ENCODE peak calls at places on chromosomes 16 and 17, in four cellular contexts. I, Q, O and M are unnamed samples.

GRCh38 chr17:76151896-76152454 is 10.9 kb upstream of the FOXJ1 start:
- DNase-seq in Q (no peak), O (no peak), I (no peak), M (no peak)

GRCh38 chr17:48729335-48730239 is 1.0 kb upstream of the HOXB13 start:
- DNase-seq in I (peak; percentile 56), Q (no peak), O (no peak), M (no peak)

GRCh38 chr17:50608700-50609375 is 25.8 kb upstream of the ABCC3 start:
- DNase-seq in Q (no peak), O (no peak), I (no peak), M (no peak)

GRCh38 chr17:18980682-18981384 is 23.7 kb downstream of the FAM83G start:
- DNase-seq in O (peak; percentile 31), I (no peak), Q (no peak), M (no peak)

GRCh38 chr16:77273815-77274214 is 74.6 kb downstream of the SYCE1L start:
- DNase-seq in I (no peak), O (no peak), Q (no peak), M (no peak)

GRCh38 chr17:1907216-1907631 is 77.4 kb downstream of the RPA1 start:
- DNase-seq in O (no peak), I (no peak), Q (peak; percentile 30), M (no peak)

GRCh38 chr16:54937673-54938350 is 7.1 kb downstream of the IRX5 start:
- DNase-seq in I (no peak), O (no peak), Q (no peak), M (no peak)

GRCh38 chr17:73991260-73991659 is 212.2 kb upstream of the RPL38 start:
- DNase-seq in O (no peak), Q (no peak), I (no peak), M (no peak)

GRCh38 chr17:6940186-6940649 is 55.6 kb upstream of the ALOX12 start:
- DNase-seq in O (no peak), I (peak; percentile 68), Q (no peak), M (no peak)

GRCh38 chr17:35715416-35715815 is 16.0 kb upstream of the RASL10B start:
- DNase-seq in O (peak; percentile 69), Q (no peak), I (no peak), M (no peak)

GRCh38 chr17:78532922-78533640 is 44.1 kb downstream of the DNAH17 start:
- DNase-seq in I (no peak), Q (no peak), O (no peak), M (no peak)

GRCh38 chr16:72270531-72270930 is 98.6 kb upstream of the PMFBP1 start:
- DNase-seq in Q (no peak), I (no peak), O (no peak), M (no peak)

GRCh38 chr16:3348547-3349167 is 7.0 kb upstream of the OR2C1 start:
- DNase-seq in Q (no peak), O (peak; percentile 70), I (no peak), M (no peak)

DNA sequence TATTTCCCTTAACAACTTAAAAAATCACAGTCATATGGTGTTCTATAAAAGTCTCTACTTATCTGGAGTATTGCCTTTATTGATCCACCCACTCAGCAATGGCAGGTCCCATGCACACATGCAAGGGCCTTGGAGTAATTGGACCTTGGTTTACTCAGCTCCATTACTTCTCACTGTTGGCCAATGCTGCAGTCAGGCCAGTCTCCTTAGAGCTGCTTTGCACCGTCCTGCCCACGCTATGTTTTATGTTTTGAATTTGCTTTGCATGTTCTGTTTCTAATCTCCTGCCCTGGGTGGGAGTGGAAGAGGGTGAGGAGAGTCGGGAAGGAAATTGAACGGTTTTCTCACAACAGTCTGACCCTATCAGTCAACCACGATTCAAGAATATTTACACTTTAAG is 23.6 kb downstream of the ARHGAP44 start:
- DNase-seq in Q (no peak), I (no peak), O (no peak), M (no peak)
- H3K4me1 ChIP-seq in Q (no peaks in the 10 kb centered on the region), I (no peaks in the 10 kb centered on the region), O (no peaks in the 10 kb centered on the region), M (no peaks in the 10 kb centered on the region)

GRCh38 chr16:35565626-35566025 is 2106.2 kb downstream of the TP53TG3F start:
- DNase-seq in I (no peak), Q (no peak), O (no peak), M (no peak)
- H3K9me3 ChIP-seq in I (no peaks in the 10 kb centered on the region), Q (no peaks in the 10 kb centered on the region), O (no peaks in the 10 kb centered on the region), M (no peaks in the 10 kb centered on the region)

GRCh38 chr16:13146829-13147228 is 245.4 kb downstream of the SHISA9 start:
- DNase-seq in O (no peak), I (no peak), Q (no peak), M (no peak)

GRCh38 chr16:13143551-13143950 is 242.2 kb downstream of the SHISA9 start:
- DNase-seq in I (no peak), Q (no peak), O (no peak), M (no peak)

GRCh38 chr16:13148836-13149235 is 247.4 kb downstream of the SHISA9 start:
- DNase-seq in Q (no peak), I (no peak), O (no peak), M (no peak)

GRCh38 chr16:13150181-13150885 is 248.9 kb downstream of the SHISA9 start:
- DNase-seq in I (no peak), O (no peak), Q (no peak), M (no peak)

DNA sequence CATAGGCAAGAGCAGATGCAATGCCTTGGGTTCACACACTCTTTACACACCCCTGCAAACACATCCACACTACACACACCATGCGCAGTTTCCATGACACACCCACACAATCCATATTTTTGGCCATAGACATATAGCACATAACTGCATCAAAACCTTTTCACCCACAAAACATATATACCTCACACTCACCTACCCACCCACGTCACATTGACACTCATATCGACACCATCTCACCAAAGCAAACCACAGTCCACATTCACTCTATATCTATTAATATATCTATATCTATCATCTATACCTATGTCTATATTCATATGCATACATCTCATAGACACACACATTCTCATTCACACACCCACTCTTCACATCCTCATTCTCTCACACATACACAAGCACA is 246.9 kb downstream of the SHISA9 start:
- DNase-seq in Q (no peak), I (no peak), O (no peak), M (no peak)
- TF ChIP-seq CTCF in Q (no peak), I (no peak), O (no peak), M (no peak)

GRCh38 chr16:49734330-49734729 is 121.6 kb downstream of the ZNF423 start:
- DNase-seq in I (peak; percentile 78), O (no peak), Q (peak; percentile 47), M (no peak)
- H3K4me1 ChIP-seq in I (peaks cover 10% of the 10 kb centered on the region), O (no peaks in the 10 kb centered on the region), Q (peaks cover 4% of the 10 kb centered on the region), M (no peaks in the 10 kb centered on the region)